ENCODE peak calls at places on chromosomes 1 and 21, in nine cellular contexts. G is kidney epithelial cell, Z is GM23248, K is neural progenitor cell, S is choroid plexus epithelial cell, H is IMR-90, L is cardiac muscle cell, M is heart right ventricle, W is fibroblast of mammary gland. I is an unnamed sample.

GRCh38 chr1:30417001-30417700 is 306.2 kb downstream of the MATN1 start:
- DNase-seq in M (no peak), K (no peak), S (no peak), L (no peak), W (no peak), G (no peak), Z (no peak), H (no peak), I (no peak)

GRCh38 chr1:48619529-48619928 is 147.5 kb upstream of the SPATA6 start:
- DNase-seq in L (no peak), H (peak), K (peak), M (no peak), G (peak), Z (peak), S (no peak), W (peak), I (no peak)

GRCh38 chr1:237861944-237862343 is 28.8 kb downstream of the ZP4 start:
- DNase-seq in G (no peak), L (no peak), H (no peak), Z (no peak), M (no peak), W (no peak), K (no peak), S (no peak), I (no peak)

GRCh38 chr1:93552751-93553455 is 105.0 kb downstream of the FNBP1L start:
- DNase-seq in L (peak), H (peak), S (peak), Z (peak), K (peak), W (peak), M (no peak), G (no peak), I (no peak)

GRCh38 chr1:224427346-224427745 is 7.3 kb downstream of the WDR26 start:
- DNase-seq in S (peak), G (no peak), H (peak), L (peak), W (peak), K (no peak), M (no peak), Z (peak), I (no peak)

GRCh38 chr1:150906813-150907212 is 19.4 kb upstream of the SETDB1 start:
- DNase-seq in L (no peak), W (no peak), G (no peak), H (no peak), K (no peak), M (no peak), S (no peak), Z (no peak), I (no peak)

GRCh38 chr1:201426395-201427310 is 5.1 kb upstream of the TNNI1 start:
- DNase-seq in L (no peak), W (no peak), H (no peak), M (peak), K (no peak), S (no peak), G (no peak), Z (no peak), I (no peak)

GRCh38 chr1:226476066-226476465 is 68.2 kb upstream of the PARP1 start:
- DNase-seq in S (no peak), M (no peak), Z (no peak), L (no peak), H (no peak), K (no peak), G (no peak), W (no peak), I (no peak)

GRCh38 chr1:199691540-199691939 is 336.0 kb upstream of the NR5A2 start:
- DNase-seq in G (peak), H (peak), Z (peak), L (peak), K (peak), W (peak), M (no peak), S (peak), I (no peak)

GRCh38 chr1:113797472-113797871 is 14.8 kb downstream of the RSBN1 start:
- DNase-seq in G (no peak), Z (no peak), L (no peak), H (no peak), M (no peak), W (no peak), K (no peak), S (no peak), I (no peak)

GRCh38 chr21:31502537-31503143 is 156.9 kb upstream of the SOD1 start:
- DNase-seq in W (no peak), M (no peak), L (no peak), H (no peak), G (no peak), Z (no peak), S (no peak), K (no peak), I (no peak)

GRCh38 chr1:198549863-198550262 is 9.4 kb upstream of the ATP6V1G3 start:
- DNase-seq in Z (no peak), L (no peak), W (no peak), K (no peak), G (no peak), S (no peak), M (no peak), H (no peak), I (no peak)

GRCh38 chr1:152185544-152186391 is 26.7 kb upstream of the RPTN start:
- DNase-seq in W (peak), Z (peak), H (peak), S (peak), K (peak), G (no peak), M (peak), L (peak), I (peak)

GRCh38 chr1:980602-981395 is 1.1 kb downstream of the PERM1 start:
- DNase-seq in H (no peak), G (no peak), W (no peak), M (peak), K (peak), L (no peak), S (no peak), Z (no peak), I (peak)

GRCh38 chr1:110673197-110673701 is 1.5 kb downstream of the KCNA3 start:
- DNase-seq in K (no peak), M (no peak), W (no peak), G (no peak), H (no peak), S (no peak), L (no peak), Z (no peak), I (peak)

GRCh38 chr1:110673805-110674336 is 869 bp downstream of the KCNA3 start:
- DNase-seq in H (no peak), S (no peak), G (no peak), Z (no peak), W (no peak), K (no peak), L (no peak), M (no peak), I (no peak)

GRCh38 chr1:110677016-110677415 is 2.3 kb upstream of the KCNA3 start:
- DNase-seq in H (no peak), Z (no peak), L (no peak), M (no peak), W (no peak), G (no peak), S (no peak), K (no peak), I (no peak)

GRCh38 chr1:110674337-110675059 is at the start of gene KCNA3:
- DNase-seq in H (no peak), Z (peak), S (no peak), K (peak), W (no peak), G (no peak), L (peak), M (peak), I (peak)

DNA sequence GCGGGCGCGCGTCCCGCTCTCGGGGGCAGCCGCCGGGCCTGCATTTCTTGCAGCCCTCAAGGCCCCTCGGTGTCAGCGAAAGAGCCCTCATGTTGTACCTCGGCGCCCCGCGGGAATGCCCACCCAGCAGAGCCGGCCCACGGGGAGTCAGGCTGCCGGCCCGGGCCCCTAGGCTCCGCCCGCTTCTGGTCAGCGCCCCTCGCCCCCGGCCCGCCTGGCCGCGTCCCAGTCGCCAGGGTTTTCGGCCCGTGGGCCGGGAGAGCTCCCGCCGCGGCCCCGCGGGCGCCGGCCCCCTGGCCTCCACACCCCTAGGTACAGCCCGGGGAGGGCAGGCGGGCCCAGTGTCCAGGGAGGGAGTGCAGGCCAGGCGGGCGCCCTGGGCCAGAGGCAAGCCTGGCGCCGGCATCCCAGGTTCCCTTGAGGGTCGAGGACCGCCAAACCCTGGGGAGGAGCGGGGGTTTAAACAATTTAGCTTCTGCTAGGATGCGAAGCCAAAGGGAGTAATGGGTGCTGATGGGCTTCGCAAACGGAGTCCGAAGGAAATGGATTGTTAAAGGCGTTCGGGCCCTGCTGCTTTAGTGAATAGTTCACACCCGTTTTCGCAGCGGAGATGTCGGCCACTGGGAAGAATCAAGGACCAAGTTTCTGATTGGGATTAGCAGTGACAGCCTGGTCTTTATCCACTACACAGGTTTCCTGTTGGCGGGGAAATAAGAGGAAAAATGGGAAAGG is 486 bp upstream of the KCNA3 start:
- DNase-seq in W (no peak), M (peak), G (no peak), H (no peak), S (no peak), Z (no peak), L (no peak), K (peak), I (no peak)
- H3K4me3 ChIP-seq in W (peak), M (peak), G (peak), H (peak), S (peak), Z (no peak), L (peak), K (peak), I (peak)

GRCh38 chr1:45381243-45381642 is 41.0 kb upstream of the MUTYH start:
- DNase-seq in Z (no peak), G (no peak), S (no peak), K (no peak), L (peak), H (no peak), M (no peak), W (no peak), I (no peak)

DNA sequence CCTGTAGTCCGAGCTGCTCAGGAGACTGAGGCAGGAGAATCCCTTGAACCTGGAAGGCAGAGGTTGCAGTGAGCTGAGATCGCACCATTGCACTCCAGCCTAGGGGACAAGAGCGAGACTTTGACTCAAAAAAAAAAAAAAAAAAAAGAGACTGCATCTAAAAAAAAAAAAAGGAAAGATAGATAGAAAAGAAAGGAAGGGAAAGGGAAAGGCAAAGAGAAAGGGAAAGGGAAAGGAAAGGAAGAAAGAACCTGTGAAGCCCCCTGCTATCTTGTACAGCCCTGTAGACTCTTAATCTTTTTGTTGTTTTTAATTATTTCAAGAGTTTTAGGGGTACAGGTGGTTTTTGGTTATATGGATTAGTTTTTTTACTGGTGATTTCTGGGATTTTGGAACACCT is 46.0 kb upstream of the MUTYH start:
- DNase-seq in H (no peak), S (no peak), L (no peak), G (no peak), W (no peak), M (no peak), Z (no peak), K (no peak), I (no peak)
- H3K4me3 ChIP-seq in H (no peak), S (no peak), L (no peak), G (no peak), W (no peak), M (no peak), Z (no peak), K (no peak), I (no peak)

DNA sequence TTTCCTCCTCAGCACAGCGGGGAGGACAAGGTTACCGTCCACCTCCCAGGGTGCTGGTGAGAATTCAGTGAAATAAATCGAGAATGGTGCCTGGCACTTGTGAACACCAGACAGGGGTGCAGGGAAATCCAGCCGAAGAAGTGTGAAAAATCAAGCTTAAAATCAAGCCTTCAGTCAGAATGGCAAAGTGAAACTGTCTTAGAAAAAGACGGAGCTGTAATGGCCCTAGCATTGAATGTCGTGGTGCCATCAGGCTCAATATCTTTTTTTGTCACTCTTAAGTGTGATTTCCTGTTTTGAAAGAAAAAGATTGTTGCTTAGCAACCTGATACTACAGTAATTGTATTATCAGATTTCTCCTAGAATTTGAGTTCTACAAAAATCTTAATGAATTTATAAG is 22.1 kb downstream of the EDARADD start:
- DNase-seq in W (no peak), H (no peak), L (no peak), Z (no peak), S (no peak), K (no peak), G (no peak), M (no peak), I (no peak)
- H3K4me3 ChIP-seq in W (no peak), H (no peak), L (no peak), Z (no peak), S (no peak), K (no peak), G (no peak), M (no peak), I (no peak)

GRCh38 chr1:62194651-62195282 is at the start of gene L1TD1:
- DNase-seq in M (no peak), H (no peak), Z (peak), K (peak), G (no peak), L (peak), S (peak), W (no peak), I (peak)

GRCh38 chr1:62198069-62198780 is 3.6 kb downstream of the L1TD1 start:
- DNase-seq in W (no peak), Z (no peak), M (no peak), L (no peak), K (peak), S (no peak), H (no peak), G (no peak), I (no peak)

GRCh38 chr1:62198781-62199125 is 4.1 kb downstream of the L1TD1 start:
- DNase-seq in G (no peak), Z (peak), M (no peak), K (no peak), H (no peak), S (peak), L (peak), W (peak), I (no peak)

GRCh38 chr1:62196091-62196690 is 1.5 kb downstream of the L1TD1 start:
- DNase-seq in K (peak), L (no peak), Z (no peak), S (no peak), W (no peak), H (no peak), G (no peak), M (no peak), I (no peak)
- H3K4me3 ChIP-seq in K (peak), L (peak), Z (no peak), S (no peak), W (no peak), H (no peak), G (no peak), M (no peak), I (no peak)

GRCh38 chr1:175744833-175745232 is 1.4 kb upstream of the TNR start:
- DNase-seq in H (no peak), G (no peak), M (no peak), K (no peak), L (no peak), S (no peak), Z (peak), W (no peak), I (no peak)
- H3K4me3 ChIP-seq in H (no peak), G (no peak), M (no peak), K (no peak), L (no peak), S (no peak), Z (no peak), W (no peak), I (no peak)

DNA sequence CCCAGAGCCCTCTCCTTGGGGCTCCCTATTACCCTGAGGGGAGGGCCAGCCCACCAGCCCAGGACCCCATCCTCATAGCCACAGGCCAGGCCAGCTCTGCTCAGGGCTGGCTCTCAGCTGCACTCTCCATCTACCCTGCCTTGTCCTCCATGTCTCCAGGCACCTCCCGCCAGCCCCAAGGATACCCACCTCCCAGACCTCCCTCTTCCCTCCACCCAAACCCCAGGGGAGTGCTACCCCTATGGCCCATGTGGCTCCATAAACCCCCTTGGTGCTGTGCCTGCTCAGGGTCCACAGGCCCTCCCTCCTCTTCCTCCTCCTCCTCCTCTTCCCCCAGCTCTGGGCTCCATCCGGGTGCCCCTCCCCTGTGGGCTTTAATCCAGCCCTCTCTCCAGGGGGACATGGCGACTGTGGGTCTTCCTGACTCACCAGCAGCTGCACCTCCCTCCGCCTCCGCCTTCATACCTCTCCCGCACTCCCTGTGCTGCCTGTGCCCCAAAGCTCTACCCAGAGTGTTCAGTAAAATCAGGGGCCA is 9.1 kb downstream of the YBEY start:
- DNase-seq in Z (peak), G (no peak), S (peak), K (peak), M (peak), H (peak), L (peak), W (peak), I (no peak)
- H3K4me3 ChIP-seq in Z (no peak), G (no peak), S (no peak), K (no peak), M (no peak), H (no peak), L (no peak), W (no peak), I (no peak)

GRCh38 chr1:189212606-189213005 is 1265.1 kb downstream of the BRINP3 start:
- DNase-seq in G (no peak), H (no peak), L (no peak), W (no peak), M (no peak), K (no peak), Z (no peak), S (no peak), I (no peak)
- H3K4me3 ChIP-seq in G (no peak), H (no peak), L (no peak), W (no peak), M (no peak), K (no peak), Z (no peak), S (no peak), I (no peak)

GRCh38 chr1:84163123-84164038 is 19.3 kb downstream of the PRKACB start:
- DNase-seq in M (no peak), Z (peak), G (no peak), H (no peak), S (no peak), W (peak), L (peak), K (no peak), I (no peak)
- H3K4me3 ChIP-seq in M (peak), Z (peak), G (no peak), H (no peak), S (no peak), W (peak), L (no peak), K (no peak), I (no peak)

GRCh38 chr1:47412437-47412836 is 3.6 kb upstream of the FOXE3 start:
- DNase-seq in G (no peak), Z (no peak), K (peak), S (no peak), H (no peak), W (no peak), M (no peak), L (no peak), I (no peak)
- H3K4me3 ChIP-seq in G (no peak), Z (no peak), K (no peak), S (no peak), H (no peak), W (no peak), M (no peak), L (no peak), I (no peak)

I was measured in upper lobe of left lung.